ENCODE peak calls at places on chromosomes 13 and 19, in six cellular contexts. B is SK-N-SH, C is anterior cingulate cortex, F is EL, Q is MM.1S, A is BE2C. M is an unnamed sample.

GRCh38 chr19:29379257-29379986 is 146.4 kb upstream of the VSTM2B start:
- DNase-seq in F (no peak), Q (no peak), A (no peak), B (no peak), C (no peak), M (no peak)

GRCh38 chr19:31515931-31516330 is 166.7 kb upstream of the TSHZ3 start:
- DNase-seq in F (no peak), C (no peak), Q (no peak), A (no peak), B (no peak), M (no peak)

GRCh38 chr13:89923731-89924130 is 1423.8 kb upstream of the MIR17HG start:
- DNase-seq in Q (no peak), B (no peak), F (peak; percentile 1), A (no peak), C (no peak), M (no peak)

GRCh38 chr13:90938848-90939247 is 408.6 kb upstream of the MIR17HG start:
- DNase-seq in F (no peak), A (no peak), B (no peak), Q (no peak), C (no peak), M (no peak)

GRCh38 chr19:40461669-40462221 is 3.8 kb downstream of the BLVRB start:
- DNase-seq in A (no peak), Q (no peak), B (no peak), F (no peak), C (no peak), M (no peak)

GRCh38 chr13:24127116-24127631 is 33.3 kb upstream of the SPATA13 start:
- DNase-seq in B (no peak), A (no peak), Q (no peak), F (no peak), C (no peak), M (no peak)

GRCh38 chr13:93231867-93232266 is 5.3 kb downstream of the GPC6 start:
- DNase-seq in Q (no peak), A (no peak), C (no peak), F (no peak), B (no peak), M (no peak)

GRCh38 chr19:54160182-54160811 is 776 bp upstream of the LENG1 start:
- DNase-seq in A (no peak), B (no peak), F (peak; percentile 46), Q (peak; percentile 20), C (no peak), M (no peak)

GRCh38 chr13:29474991-29475390 is 120.5 kb downstream of the SLC7A1 start:
- DNase-seq in A (no peak), B (no peak), F (peak; percentile 86), C (no peak), Q (no peak), M (no peak)

GRCh38 chr19:47663911-47664771 is 49.1 kb upstream of the EHD2 start:
- DNase-seq in A (no peak), B (no peak), C (peak; percentile 36), Q (no peak), F (peak; percentile 97), M (no peak)

M was measured in glutamatergic neuron.